ENCODE peak calls at places on chromosomes 7 and 10, in eight cellular contexts. O is nucleus accumbens, K is 8988T, U is AG09319, X is memory B cell, A is anterior cingulate cortex, C is NCI-H2171, S is sigmoid colon. T is an unnamed sample.

GRCh38 chr7:151769189-151769821 is 107.6 kb downstream of the PRKAG2 start:
- DNase-seq in C (no peak), O (no peak), U (no peak), X (no peak), S (peak), A (no peak), K (no peak), T (no peak)

GRCh38 chr10:98135222-98135899 is 904 bp downstream of the R3HCC1L start:
- DNase-seq in A (no peak), X (no peak), U (no peak), O (no peak), C (no peak), S (no peak), K (no peak), T (no peak)

GRCh38 chr10:126661841-126662520 is 8.5 kb downstream of the C10orf90 start:
- DNase-seq in C (no peak), X (no peak), U (no peak), K (no peak), A (no peak), S (no peak), O (no peak), T (no peak)

GRCh38 chr7:134891262-134892001 is 94.9 kb upstream of the AGBL3 start:
- DNase-seq in K (peak), X (no peak), C (no peak), O (peak), S (peak), U (peak), A (peak), T (peak)

GRCh38 chr7:78232806-78233205 is 434.2 kb downstream of the PHTF2 start:
- DNase-seq in S (no peak), X (no peak), O (no peak), C (no peak), A (no peak), K (no peak), U (no peak), T (no peak)

GRCh38 chr7:92751902-92752901 is 84.2 kb downstream of the CDK6 start:
- DNase-seq in S (no peak), U (peak), C (no peak), O (no peak), X (no peak), K (no peak), A (no peak), T (no peak)

GRCh38 chr7:5595545-5596045 is 172.0 kb upstream of the TNRC18 start:
- DNase-seq in K (peak), A (no peak), U (no peak), X (no peak), C (no peak), O (no peak), S (no peak), T (no peak)

GRCh38 chr7:139860090-139860773 is 31.2 kb downstream of the TBXAS1 start:
- DNase-seq in A (no peak), O (no peak), S (peak), U (no peak), C (no peak), K (no peak), X (no peak), T (no peak)

GRCh38 chr10:11611248-11612003 is at the start of gene USP6NL:
- DNase-seq in U (peak), A (peak), O (peak), K (peak), S (peak), C (peak), X (peak), T (peak)

GRCh38 chr7:150828384-150828783 is 23.9 kb upstream of the AOC1 start:
- DNase-seq in A (no peak), K (no peak), C (no peak), U (no peak), S (no peak), O (no peak), X (no peak), T (no peak)

GRCh38 chr7:85829817-85830432 is 643.1 kb upstream of the SEMA3D start:
- DNase-seq in S (no peak), O (no peak), K (no peak), X (no peak), A (no peak), C (no peak), U (peak), T (no peak)

GRCh38 chr10:124002391-124003069 is 90.9 kb downstream of the CHST15 start:
- DNase-seq in K (peak), C (no peak), O (no peak), X (no peak), U (no peak), A (no peak), S (peak), T (no peak)

GRCh38 chr10:97333601-97334369 is 744 bp downstream of the FRAT2 start:
- DNase-seq in A (no peak), S (peak), K (no peak), C (no peak), X (no peak), U (no peak), O (peak), T (no peak)

GRCh38 chr10:93894516-93895378 is 969 bp downstream of the SLC35G1 start:
- DNase-seq in X (no peak), O (no peak), U (no peak), C (no peak), S (no peak), K (no peak), A (no peak), T (no peak)

GRCh38 chr7:73717991-73718405 is 1.5 kb downstream of the STX1A start:
- DNase-seq in X (no peak), K (peak), S (no peak), U (no peak), A (no peak), O (no peak), C (no peak), T (no peak)

GRCh38 chr10:30013684-30014246 is 45.6 kb downstream of the JCAD start:
- DNase-seq in U (no peak), C (no peak), X (no peak), K (no peak), S (peak), A (no peak), O (no peak), T (no peak)

GRCh38 chr10:119668461-119668860 is 17.3 kb downstream of the BAG3 start:
- DNase-seq in C (no peak), K (no peak), A (no peak), S (no peak), X (no peak), O (no peak), U (no peak), T (no peak)

GRCh38 chr10:46550795-46551700 is 5.4 kb downstream of the GPRIN2 start:
- DNase-seq in C (no peak), U (no peak), O (no peak), X (peak), A (no peak), S (peak), K (no peak), T (no peak)

GRCh38 chr10:60388709-60389241 is 900 bp downstream of the ANK3 start:
- DNase-seq in O (no peak), C (no peak), U (no peak), X (no peak), A (no peak), S (no peak), K (no peak), T (no peak)

GRCh38 chr10:3850999-3851937 is 66.3 kb upstream of the KLF6 start:
- DNase-seq in K (no peak), C (no peak), U (no peak), O (no peak), A (no peak), S (no peak), X (no peak), T (no peak)

GRCh38 chr7:91657386-91658120 is 222.9 kb downstream of the MTERF1 start:
- DNase-seq in K (no peak), O (no peak), U (peak), X (no peak), S (no peak), C (no peak), A (no peak), T (no peak)

GRCh38 chr7:134024729-134025128 is 102.4 kb upstream of the LRGUK start:
- DNase-seq in S (no peak), O (no peak), C (no peak), X (no peak), A (no peak), K (no peak), U (no peak), T (no peak)

T was measured in HuH-7.5.